ENCODE peak calls at places on chromosome 3, in four cellular contexts. N is left ventricle myocardium inferior, M is neuronal stem cell, A is mammary epithelial cell. X is an unnamed sample.

GRCh38 chr3:194633349-194634004 is at the start of gene TMEM44:
- DNase-seq in A (peak; percentile 78), N (peak; percentile 79), M (peak; percentile 86), X (peak; percentile 87)

GRCh38 chr3:78096488-78097255 is 1056.8 kb downstream of the ROBO2 start:
- DNase-seq in M (no peak), N (no peak), A (peak; percentile 35), X (no peak)

GRCh38 chr3:194142156-194142910 is 6.4 kb downstream of the HES1 start:
- DNase-seq in A (no peak), N (peak; percentile 59), M (no peak), X (peak; percentile 73)

GRCh38 chr3:171874251-171874679 is 31.1 kb downstream of the TMEM212 start:
- DNase-seq in A (peak; percentile 67), M (no peak), N (no peak), X (no peak)

GRCh38 chr3:45227131-45227819 is 1.2 kb upstream of the TMEM158 start:
- DNase-seq in M (no peak), A (no peak), N (no peak), X (no peak)

GRCh38 chr3:197550489-197550888 is 5.3 kb downstream of the BDH1 start:
- DNase-seq in A (no peak), N (no peak), M (no peak), X (no peak)

GRCh38 chr3:122014741-122015140 is 7.3 kb downstream of the ILDR1 start:
- DNase-seq in M (no peak), A (peak; percentile 53), N (no peak), X (no peak)

GRCh38 chr3:55440406-55440708 is 46.7 kb downstream of the WNT5A start:
- DNase-seq in M (no peak), A (no peak), N (no peak), X (no peak)

GRCh38 chr3:55147856-55148720 is 220.2 kb upstream of the LRTM1 start:
- DNase-seq in A (no peak), N (no peak), M (no peak), X (no peak)

GRCh38 chr3:134603956-134604355 is 46.9 kb downstream of the KY start:
- DNase-seq in N (no peak), A (no peak), M (no peak), X (no peak)

GRCh38 chr3:131735121-131735520 is 232.3 kb upstream of the MRPL3 start:
- DNase-seq in M (no peak), N (no peak), A (peak; percentile 2), X (no peak)

GRCh38 chr3:175818811-175819464 is 959.8 kb downstream of the NAALADL2 start:
- DNase-seq in N (no peak), M (no peak), A (peak; percentile 16), X (no peak)

GRCh38 chr3:46863261-46863782 is at the start of gene MYL3:
- DNase-seq in N (peak; percentile 73), A (no peak), M (no peak), X (no peak)

GRCh38 chr3:23810342-23811116 is 4.8 kb downstream of the UBE2E1 start:
- DNase-seq in N (peak; percentile 44), M (peak; percentile 49), A (peak; percentile 19), X (peak; percentile 67)

GRCh38 chr3:123540285-123540684 is 44.6 kb downstream of the HACD2 start:
- DNase-seq in N (no peak), A (no peak), M (no peak), X (no peak)

GRCh38 chr3:98855811-98856400 is 45.6 kb downstream of the DCBLD2 start:
- DNase-seq in M (no peak), A (peak; percentile 77), N (no peak), X (no peak)

GRCh38 chr3:37704129-37704528 is 157.6 kb upstream of the CTDSPL start:
- DNase-seq in A (no peak), N (no peak), M (no peak), X (no peak)

GRCh38 chr3:37701729-37702128 is 160.0 kb upstream of the CTDSPL start:
- DNase-seq in M (no peak), N (no peak), A (no peak), X (no peak)

GRCh38 chr3:37702478-37703154 is 159.1 kb upstream of the CTDSPL start:
- DNase-seq in A (no peak), M (no peak), N (no peak), X (no peak)

GRCh38 chr3:37703633-37704032 is 158.0 kb upstream of the CTDSPL start:
- DNase-seq in N (no peak), A (peak; percentile 49), M (no peak), X (no peak)

GRCh38 chr3:37700849-37701248 is 160.8 kb upstream of the CTDSPL start:
- DNase-seq in M (no peak), N (no peak), A (no peak), X (no peak)
- H3K4me3 ChIP-seq in M (no peak overlapping the region), N (no peak overlapping the region), A (no peak overlapping the region), X (no peak overlapping the region)

GRCh38 chr3:52682016-52682415 is 3.7 kb downstream of the PBRM1 start:
- DNase-seq in N (no peak), M (no peak), A (peak; percentile 69), X (peak; percentile 55)

GRCh38 chr3:52678265-52678927 is 7.3 kb downstream of the PBRM1 start:
- DNase-seq in N (no peak), A (no peak), M (no peak), X (no peak)

GRCh38 chr3:52681610-52682009 is 4.1 kb downstream of the PBRM1 start:
- DNase-seq in N (no peak), A (no peak), M (no peak), X (no peak)

GRCh38 chr3:52679139-52679538 is 6.6 kb downstream of the PBRM1 start:
- DNase-seq in N (no peak), M (no peak), A (no peak), X (no peak)

GRCh38 chr3:52679811-52680210 is 5.9 kb downstream of the PBRM1 start:
- DNase-seq in A (peak; percentile 32), N (no peak), M (no peak), X (no peak)
- H3K27ac ChIP-seq in A (no peak overlapping the region), N (no peak overlapping the region), M (no peak overlapping the region), X (peak overlapping the region; percentile 96)

DNA sequence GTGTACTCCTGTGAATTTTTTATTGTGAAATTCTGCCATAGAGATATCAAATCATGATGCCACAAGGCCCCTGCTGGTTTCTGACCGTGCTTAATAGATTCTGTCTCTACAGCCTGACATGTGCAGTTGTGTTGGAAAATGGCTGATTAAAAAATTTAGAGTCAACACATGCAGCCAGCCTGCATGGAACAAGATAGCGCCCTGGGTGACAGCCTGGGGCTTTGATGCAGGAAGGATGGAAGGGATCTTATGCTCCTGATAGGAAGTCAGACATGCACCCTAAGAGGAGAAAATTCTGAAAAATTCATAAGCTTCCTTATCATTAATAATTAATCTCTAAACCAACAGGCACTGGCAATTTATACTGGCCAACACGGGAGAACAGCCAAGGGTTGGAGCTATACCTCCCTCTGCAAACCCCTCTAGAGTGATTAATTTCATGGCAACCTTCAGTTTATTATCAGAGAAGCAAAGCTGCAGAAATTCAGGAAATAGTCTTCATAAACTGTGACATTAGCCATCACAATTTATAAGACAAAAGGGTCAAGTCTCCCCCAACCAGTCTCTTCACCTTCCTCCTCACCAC is 198.4 kb downstream of the CADPS start:
- DNase-seq in N (no peak), M (no peak), A (no peak), X (no peak)
- H3K4me3 ChIP-seq in N (no peak overlapping the region), M (no peak overlapping the region), A (no peak overlapping the region), X (no peak overlapping the region)

GRCh38 chr3:120705851-120706582 is 24.0 kb upstream of the HGD start:
- DNase-seq in M (no peak), N (no peak), A (no peak), X (peak; percentile 24)
- H3K27ac ChIP-seq in M (no peak overlapping the region), N (no peak overlapping the region), A (no peak overlapping the region), X (no peak overlapping the region)